ENCODE peak calls at places on chromosome 11, in eight cellular contexts. B, D, L, S, N, I, U and H are unnamed samples.

GRCh38 chr11:111944651-111945051 is 7.5 kb downstream of the DIXDC1 start:
- DNase-seq in I (no peak), S (no peak), L (no peak), B (no peak), U (no peak), D (no peak), N (no peak), H (no peak)

GRCh38 chr11:46537851-46538295 is 56.0 kb downstream of the AMBRA1 start:
- DNase-seq in D (peak; percentile 48), N (peak; percentile 68), I (peak; percentile 76), B (peak; percentile 73), L (peak; percentile 57), U (peak; percentile 61), S (peak; percentile 71), H (peak; percentile 33)

GRCh38 chr11:116853461-116854073 is 16.1 kb upstream of the APOA1 start:
- DNase-seq in B (peak; percentile 66), I (no peak), L (peak; percentile 58), S (no peak), N (peak; percentile 48), D (peak; percentile 66), U (no peak), H (peak; percentile 30)

GRCh38 chr11:111435046-111435698 is 56.1 kb upstream of the POU2AF1 start:
- DNase-seq in D (no peak), U (no peak), L (no peak), B (no peak), S (peak; percentile 59), N (no peak), I (no peak), H (no peak)

GRCh38 chr11:120399312-120399711 is 63.1 kb downstream of the ARHGEF12 start:
- DNase-seq in B (no peak), U (no peak), L (no peak), I (no peak), D (no peak), N (no peak), S (no peak), H (no peak)

GRCh38 chr11:46826310-46827044 is 19.6 kb downstream of the CKAP5 start:
- DNase-seq in L (peak; percentile 72), I (peak; percentile 88), U (peak; percentile 90), N (peak; percentile 86), B (peak; percentile 83), D (peak; percentile 70), S (peak; percentile 87), H (peak; percentile 77)

GRCh38 chr11:129298990-129299389 is 76.7 kb upstream of the BARX2 start:
- DNase-seq in L (no peak), S (no peak), U (no peak), N (no peak), B (no peak), D (no peak), I (no peak), H (no peak)

GRCh38 chr11:126607374-126607773 is 251.9 kb downstream of the ST3GAL4 start:
- DNase-seq in D (no peak), I (peak; percentile 76), S (peak; percentile 24), U (peak; percentile 71), L (no peak), B (peak; percentile 25), N (peak; percentile 25), H (no peak)

GRCh38 chr11:88171982-88172381 is 3.3 kb downstream of the RAB38 start:
- DNase-seq in U (no peak), S (no peak), D (no peak), L (no peak), N (no peak), B (no peak), I (no peak), H (no peak)

GRCh38 chr11:130315354-130315970 is 745 bp upstream of the ZBTB44 start:
- DNase-seq in S (peak; percentile 64), D (peak; percentile 47), I (peak; percentile 77), L (peak; percentile 49), B (peak; percentile 57), U (peak; percentile 69), N (peak; percentile 50), H (peak; percentile 35)

GRCh38 chr11:128595775-128596174 is 8.4 kb upstream of the ETS1 start:
- DNase-seq in I (no peak), B (no peak), D (no peak), L (no peak), U (no peak), S (no peak), N (no peak), H (no peak)

GRCh38 chr11:110190885-110191284 is 97.7 kb downstream of the ZC3H12C start:
- DNase-seq in S (no peak), D (no peak), I (no peak), U (no peak), B (no peak), N (no peak), L (no peak), H (no peak)

GRCh38 chr11:126564588-126564987 is 209.1 kb downstream of the ST3GAL4 start:
- DNase-seq in B (no peak), L (no peak), N (no peak), I (peak; percentile 65), D (no peak), S (no peak), U (no peak), H (no peak)

DNA sequence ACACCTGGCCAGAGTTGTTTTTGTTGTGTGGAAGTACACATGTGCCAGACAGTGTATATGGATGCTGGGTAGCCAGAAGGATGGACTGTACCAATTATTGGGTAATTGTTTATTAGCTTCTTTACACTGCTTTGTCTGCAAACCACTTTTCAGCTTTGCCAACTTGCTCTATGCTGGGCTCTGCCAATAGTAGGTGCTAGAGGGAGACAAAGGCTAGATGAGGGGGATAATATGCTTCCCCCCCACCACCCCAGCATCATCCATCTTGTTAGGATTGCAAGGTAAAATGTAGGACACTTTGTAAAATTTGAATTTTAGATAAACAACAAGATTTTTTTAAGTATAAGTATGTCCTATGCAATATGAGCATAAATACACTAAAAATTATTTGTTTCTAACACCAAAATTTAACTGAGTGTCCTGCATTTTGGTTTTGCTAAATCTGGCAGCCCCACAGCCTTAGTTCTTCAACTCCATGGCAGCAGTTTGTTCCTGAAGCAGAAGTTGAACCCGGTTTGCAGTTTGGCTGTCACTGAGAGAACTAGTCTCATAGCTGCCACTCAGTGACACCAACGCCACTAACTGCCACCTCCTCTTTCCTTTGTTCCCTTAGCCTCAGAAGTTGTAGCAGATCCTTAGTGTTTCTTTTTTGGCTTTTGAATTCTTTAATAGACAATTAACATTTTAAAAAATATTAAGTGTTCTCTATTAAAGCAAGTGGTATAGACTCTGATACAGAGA is 78.8 kb downstream of the CCDC81 start:
- DNase-seq in S (no peak), I (no peak), B (no peak), D (no peak), U (no peak), L (no peak), N (no peak), H (no peak)
- TF ChIP-seq CTCF in S (no peak), I (no peak), B (no peak), D (no peak), U (no peak), L (no peak), N (no peak), H (no peak)

GRCh38 chr11:1293619-1294015 is 15.8 kb downstream of the TOLLIP start:
- DNase-seq in B (no peak), S (no peak), U (peak; percentile 68), I (no peak), D (peak; percentile 42), N (peak; percentile 31), L (no peak), H (no peak)
- TF ChIP-seq CTCF in B (peak; percentile 27), S (no peak), U (peak; percentile 8), I (no peak), D (no peak), N (no peak), L (no peak), H (no peak)

GRCh38 chr11:134800826-134801225 is 388.8 kb upstream of the B3GAT1 start:
- DNase-seq in B (no peak), N (no peak), D (no peak), I (no peak), U (no peak), L (no peak), S (no peak), H (no peak)
- TF ChIP-seq CTCF in B (no peak), N (no peak), D (no peak), I (no peak), U (no peak), L (no peak), S (no peak), H (no peak)

GRCh38 chr11:65471410-65471762 is 27.5 kb upstream of the MALAT1 start:
- DNase-seq in L (peak; percentile 20), I (peak; percentile 69), N (peak; percentile 78), B (peak; percentile 76), U (peak; percentile 86), D (no peak), S (peak; percentile 82), H (no peak)
- TF ChIP-seq CTCF in L (no peak), I (peak; percentile 16), N (peak; percentile 60), B (peak; percentile 57), U (peak; percentile 54), D (no peak), S (peak; percentile 25), H (no peak)

GRCh38 chr11:34566209-34566551 is 52.6 kb upstream of the ELF5 start:
- DNase-seq in D (no peak), L (no peak), I (no peak), N (no peak), B (no peak), U (no peak), S (no peak), H (no peak)
- TF ChIP-seq CTCF in D (no peak), L (no peak), I (no peak), N (no peak), B (no peak), U (no peak), S (no peak), H (no peak)

GRCh38 chr11:86500500-86501170 is 125.9 kb downstream of the CCDC81 start:
- DNase-seq in I (no peak), D (no peak), N (no peak), L (no peak), B (no peak), U (no peak), S (no peak), H (no peak)

GRCh38 chr11:86499723-86500129 is 125.0 kb downstream of the CCDC81 start:
- DNase-seq in U (peak; percentile 42), I (no peak), L (no peak), D (no peak), S (peak; percentile 35), B (peak; percentile 60), N (no peak), H (no peak)

GRCh38 chr11:86502137-86502536 is 127.5 kb downstream of the CCDC81 start:
- DNase-seq in I (no peak), U (no peak), L (no peak), N (no peak), B (no peak), D (no peak), S (no peak), H (no peak)

GRCh38 chr11:86497836-86498235 is 123.1 kb downstream of the CCDC81 start:
- DNase-seq in L (no peak), U (no peak), N (no peak), I (no peak), S (no peak), B (no peak), D (no peak), H (no peak)

DNA sequence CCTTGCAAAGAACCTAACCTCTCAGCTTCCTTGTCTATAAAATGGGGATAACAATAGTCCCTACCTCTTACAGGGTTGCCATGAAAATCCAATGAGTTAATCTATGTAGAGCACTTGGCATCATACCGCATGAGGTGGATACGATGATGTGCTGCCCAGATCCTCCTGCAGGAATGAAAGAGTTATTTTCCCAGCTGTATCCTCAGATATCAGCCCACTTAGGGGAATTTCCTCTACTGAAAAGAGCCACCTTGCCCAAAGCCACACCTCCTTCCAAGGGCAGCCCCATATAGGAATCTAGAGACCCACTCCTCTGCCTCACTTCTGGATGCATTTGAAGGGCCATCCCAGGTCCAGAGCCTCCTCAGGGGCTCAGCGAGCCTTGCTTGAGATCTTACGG is 128.4 kb downstream of the CCDC81 start:
- DNase-seq in B (no peak), I (no peak), L (no peak), U (no peak), N (no peak), S (no peak), D (no peak), H (no peak)
- TF ChIP-seq CTCF in B (no peak), I (no peak), L (no peak), U (no peak), N (no peak), S (no peak), D (no peak), H (no peak)